ENCODE peak calls at places on chromosomes 12 and 14, in four cellular contexts. O is fibroblast of pulmonary artery, B is Caco-2, E is tibial artery. F is an unnamed sample.

GRCh38 chr14:100072783-100073346 is 7.6 kb downstream of the EVL start:
- DNase-seq in O (no peak), B (peak), E (no peak), F (peak)

GRCh38 chr12:122867701-122868461 is 28.0 kb downstream of the VPS37B start:
- DNase-seq in O (no peak), B (peak), E (peak), F (no peak)

GRCh38 chr14:54252072-54252730 is 144.6 kb upstream of the CDKN3 start:
- DNase-seq in O (peak), B (peak), E (no peak), F (no peak)

GRCh38 chr14:49303952-49304516 is 282.1 kb downstream of the RPS29 start:
- DNase-seq in O (peak), B (peak), E (no peak), F (no peak)

GRCh38 chr12:26121841-26122680 is 2.8 kb downstream of the BHLHE41 start:
- DNase-seq in O (peak), B (peak), E (peak), F (no peak)

GRCh38 chr12:8779862-8780261 is 42.6 kb upstream of the A2ML1 start:
- DNase-seq in O (no peak), B (no peak), E (no peak), F (no peak)

GRCh38 chr12:66405395-66405794 is 103.1 kb downstream of the HELB start:
- DNase-seq in O (peak), B (no peak), E (no peak), F (no peak)

GRCh38 chr14:89996963-89997362 is 41.2 kb downstream of the TDP1 start:
- DNase-seq in O (no peak), B (no peak), E (no peak), F (no peak)

GRCh38 chr14:103014466-103015319 is 42.7 kb downstream of the CDC42BPB start:
- DNase-seq in O (peak), B (no peak), E (no peak), F (no peak)

GRCh38 chr12:46903058-46903457 is 77.3 kb upstream of the SLC38A4 start:
- DNase-seq in O (no peak), B (no peak), E (no peak), F (no peak)

GRCh38 chr14:32049361-32050103 is 27.6 kb upstream of the ARHGAP5 start:
- DNase-seq in O (no peak), B (no peak), E (no peak), F (no peak)

GRCh38 chr12:52833922-52834726 is at the start of gene KRT79:
- DNase-seq in O (no peak), B (no peak), E (no peak), F (no peak)

GRCh38 chr12:19847294-19848059 is 408.2 kb downstream of the AEBP2 start:
- DNase-seq in O (peak), B (no peak), E (no peak), F (no peak)

GRCh38 chr14:102909911-102910310 is 12.6 kb upstream of the AMN start:
- DNase-seq in O (no peak), B (no peak), E (peak), F (no peak)

GRCh38 chr14:35932659-35933159 is 106.6 kb downstream of the BRMS1L start:
- DNase-seq in O (no peak), B (peak), E (no peak), F (no peak)

GRCh38 chr12:106113042-106113441 is 25.7 kb downstream of the NUAK1 start:
- DNase-seq in O (peak), B (no peak), E (no peak), F (no peak)

GRCh38 chr12:92218394-92219077 is 72.9 kb upstream of the BTG1 start:
- DNase-seq in O (peak), B (no peak), E (no peak), F (no peak)

GRCh38 chr14:84937449-84937848 is 592.5 kb upstream of the FLRT2 start:
- DNase-seq in O (no peak), B (no peak), E (no peak), F (no peak)

GRCh38 chr12:107058190-107058589 is 35.2 kb downstream of the CRY1 start:
- DNase-seq in O (peak), B (no peak), E (no peak), F (no peak)

GRCh38 chr14:20391505-20391904 is 21.8 kb downstream of the TEP1 start:
- DNase-seq in O (no peak), B (no peak), E (no peak), F (no peak)

GRCh38 chr12:68237068-68237467 is 11.5 kb upstream of the IL26 start:
- DNase-seq in O (no peak), B (no peak), E (no peak), F (no peak)
- TF ChIP-seq CTCF in O (peak), B (no peak), E (no peak), F (no peak)

DNA sequence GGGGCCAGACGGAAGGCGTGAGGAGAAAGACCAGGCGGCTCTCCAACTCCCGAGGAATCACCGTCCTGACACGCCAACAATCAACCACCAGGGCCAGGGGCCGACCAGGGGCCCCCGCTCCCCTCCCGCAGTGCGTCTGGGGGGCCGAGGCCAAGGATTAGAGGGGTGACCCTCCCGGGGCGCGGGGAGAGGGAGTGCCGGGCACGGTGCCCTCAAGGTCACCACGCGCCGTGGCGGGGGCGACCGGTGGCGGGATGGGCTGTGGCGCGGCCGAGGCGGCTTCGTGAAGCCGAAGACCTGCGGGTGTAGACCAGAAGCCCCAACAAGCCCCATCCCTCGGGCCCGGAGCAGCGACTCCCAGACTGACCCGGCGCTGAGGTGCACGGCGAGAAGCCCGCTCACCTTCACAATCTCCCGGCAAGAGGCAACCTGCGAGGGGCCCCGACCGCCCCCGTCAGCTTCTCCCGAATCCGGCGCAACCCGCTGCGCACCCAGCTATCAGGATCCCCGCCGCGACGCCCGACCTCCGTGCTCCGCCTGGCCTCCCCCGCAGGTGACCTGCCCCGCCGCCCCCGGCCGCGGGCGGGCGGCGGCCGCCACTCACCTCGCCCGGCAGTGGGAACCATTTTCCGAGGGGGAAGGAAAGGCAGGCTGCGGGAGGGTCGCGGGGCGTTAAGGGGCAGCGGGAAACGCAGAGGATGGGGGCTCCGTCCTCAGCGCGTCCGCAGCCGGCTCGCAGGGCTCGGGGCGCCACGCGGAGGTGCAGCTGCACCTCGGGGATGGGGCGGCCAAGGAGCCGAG is 446 bp downstream of the ATP2B1 start:
- DNase-seq in O (no peak), B (peak), E (peak), F (peak)
- TF ChIP-seq CTCF in O (no peak), B (no peak), E (no peak), F (no peak)

GRCh38 chr12:70779250-70779649 is 141.3 kb downstream of the PTPRR start:
- DNase-seq in O (no peak), B (no peak), E (no peak), F (no peak)
- TF ChIP-seq CTCF in O (no peak), B (no peak), E (no peak), F (no peak)

DNA sequence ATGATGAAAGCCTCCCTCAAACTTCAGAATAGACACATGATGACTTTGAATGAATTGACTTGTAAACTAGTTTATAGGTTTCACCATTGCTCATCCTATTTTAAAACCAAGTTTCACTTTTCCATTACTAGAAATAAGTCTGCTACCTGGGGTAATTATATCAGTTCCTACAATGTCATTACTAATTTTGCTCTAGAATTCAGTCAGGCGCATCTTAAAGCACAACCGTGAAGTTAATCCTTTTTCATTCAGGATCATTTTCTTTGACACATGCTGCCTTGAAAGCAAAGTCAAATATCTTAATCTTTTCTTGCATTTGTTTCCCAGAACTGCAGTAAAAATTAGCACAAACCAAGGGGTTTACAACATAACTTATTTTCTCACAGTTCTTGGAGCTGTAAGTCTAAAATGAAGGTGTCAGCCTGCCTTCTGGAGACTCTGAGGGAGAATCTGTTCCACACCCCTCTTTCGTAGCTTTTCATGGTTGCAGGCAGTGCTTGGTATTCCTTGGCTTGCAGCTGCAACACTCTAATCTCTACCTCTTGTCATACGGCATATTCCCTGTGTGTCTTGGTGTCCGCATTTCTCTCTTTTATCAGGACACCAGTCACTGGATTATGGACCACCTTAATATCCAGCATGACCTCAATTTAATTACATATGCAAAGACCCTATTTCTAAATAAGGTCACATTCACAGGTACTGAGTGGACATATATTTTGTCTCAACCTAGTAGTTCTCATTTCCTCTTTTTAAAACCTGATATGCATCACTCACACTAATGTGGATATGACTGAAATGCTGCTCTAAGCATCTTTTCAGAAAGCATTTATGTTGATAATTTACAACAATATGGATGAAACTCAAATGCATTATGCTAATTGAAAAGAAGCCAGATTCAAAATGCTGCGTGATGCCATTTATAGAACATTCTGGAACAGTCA is 114.2 kb upstream of the PDZRN4 start:
- DNase-seq in O (no peak), B (no peak), E (no peak), F (no peak)
- TF ChIP-seq CTCF in O (no peak), B (no peak), E (no peak), F (no peak)

GRCh38 chr12:93982847-93983315 is 165.5 kb upstream of the PLXNC1 start:
- DNase-seq in O (peak), B (no peak), E (no peak), F (no peak)
- TF ChIP-seq CTCF in O (no peak), B (no peak), E (no peak), F (no peak)

GRCh38 chr12:102480401-102480800 is at the start of gene IGF1:
- DNase-seq in O (peak), B (no peak), E (no peak), F (no peak)
- TF ChIP-seq CTCF in O (peak), B (no peak), E (no peak), F (no peak)

F was measured in natural killer cell.